ENCODE peak calls at places on chromosomes 16 and 17, in four cellular contexts. P is colonic mucosa; U is GM19239; X is activated CD4-positive, alpha-beta T cell treated with anti-CD3 and anti-CD28 coated beads, Interleukin-2, amount 10 ng/mL, durations not matched to agents 7 days and 5 days. R is an unnamed sample.

GRCh38 chr16:27743963-27744362 is 194.0 kb downstream of the KATNIP start:
- DNase-seq in P (no peak), U (no peak), X (no peak), R (no peak)

GRCh38 chr17:80445152-80446110 is 30.5 kb downstream of the ENDOV start:
- DNase-seq in P (no peak), U (no peak), X (no peak), R (no peak)

GRCh38 chr17:4919511-4920047 is 12.5 kb upstream of the GP1BA start:
- DNase-seq in P (no peak), U (no peak), X (no peak), R (no peak)

GRCh38 chr16:30407794-30408534 is 558 bp downstream of the ZNF771 start:
- DNase-seq in P (no peak), U (no peak), X (no peak), R (peak)

GRCh38 chr16:12120331-12120981 is 143.9 kb downstream of the SNX29 start:
- DNase-seq in P (no peak), U (no peak), X (no peak), R (no peak)

GRCh38 chr17:44906987-44907681 is 7.9 kb upstream of the EFTUD2 start:
- DNase-seq in P (no peak), U (no peak), X (no peak), R (no peak)

GRCh38 chr17:72273301-72274056 is 152.7 kb downstream of the SOX9 start:
- DNase-seq in P (no peak), U (no peak), X (no peak), R (no peak)

GRCh38 chr16:53704445-53704813 is 473 bp downstream of the FTO start:
- DNase-seq in P (no peak), U (no peak), X (no peak), R (no peak)

GRCh38 chr17:76480676-76481075 is 13.3 kb downstream of the AANAT start:
- DNase-seq in P (no peak), U (no peak), X (no peak), R (no peak)